ENCODE peak calls at places on chromosome 9, in eight cellular contexts. One of them, this sample, is unnamed.

GRCh38 chr9:96159596-96159995 is 142.4 kb downstream of the HSD17B3 start:
- DNase-seq in bronchial epithelial cell: no peak
- DNase-seq in cardiac fibroblast: no peak
- DNase-seq in cardiac muscle cell: no peak
- DNase-seq in tibial artery: no peak
- DNase-seq in body of pancreas: no peak
- DNase-seq in heart right ventricle: no peak
- DNase-seq in sigmoid colon: peak
- DNase-seq in this sample: no peak

GRCh38 chr9:8872802-8873201 is 1073.2 kb upstream of the DMAC1 start:
- DNase-seq in bronchial epithelial cell: no peak
- DNase-seq in cardiac fibroblast: peak
- DNase-seq in cardiac muscle cell: peak
- DNase-seq in tibial artery: no peak
- DNase-seq in body of pancreas: no peak
- DNase-seq in heart right ventricle: no peak
- DNase-seq in sigmoid colon: no peak
- DNase-seq in this sample: no peak

GRCh38 chr9:8270235-8270634 is 470.7 kb upstream of the DMAC1 start:
- DNase-seq in bronchial epithelial cell: no peak
- DNase-seq in cardiac fibroblast: no peak
- DNase-seq in cardiac muscle cell: no peak
- DNase-seq in tibial artery: no peak
- DNase-seq in body of pancreas: no peak
- DNase-seq in heart right ventricle: no peak
- DNase-seq in sigmoid colon: no peak
- DNase-seq in this sample: no peak

GRCh38 chr9:116154334-116154975 is 864 bp downstream of the PAPPA start:
- DNase-seq in bronchial epithelial cell: no peak
- DNase-seq in cardiac fibroblast: no peak
- DNase-seq in cardiac muscle cell: peak
- DNase-seq in tibial artery: no peak
- DNase-seq in body of pancreas: peak
- DNase-seq in heart right ventricle: peak
- DNase-seq in sigmoid colon: peak
- DNase-seq in this sample: no peak

GRCh38 chr9:121631978-121632418 is 19.4 kb upstream of the DAB2IP start:
- DNase-seq in bronchial epithelial cell: no peak
- DNase-seq in cardiac fibroblast: no peak
- DNase-seq in cardiac muscle cell: no peak
- DNase-seq in tibial artery: no peak
- DNase-seq in body of pancreas: no peak
- DNase-seq in heart right ventricle: no peak
- DNase-seq in sigmoid colon: no peak
- DNase-seq in this sample: no peak

GRCh38 chr9:19113964-19114679 is 11.4 kb upstream of the HAUS6 start:
- DNase-seq in bronchial epithelial cell: no peak
- DNase-seq in cardiac fibroblast: no peak
- DNase-seq in cardiac muscle cell: peak
- DNase-seq in tibial artery: no peak
- DNase-seq in body of pancreas: no peak
- DNase-seq in heart right ventricle: no peak
- DNase-seq in sigmoid colon: no peak
- DNase-seq in this sample: no peak

GRCh38 chr9:88905506-88905905 is 85.8 kb upstream of the S1PR3 start:
- DNase-seq in bronchial epithelial cell: no peak
- DNase-seq in cardiac fibroblast: peak
- DNase-seq in cardiac muscle cell: no peak
- DNase-seq in tibial artery: no peak
- DNase-seq in body of pancreas: no peak
- DNase-seq in heart right ventricle: no peak
- DNase-seq in sigmoid colon: no peak
- DNase-seq in this sample: no peak

GRCh38 chr9:114799925-114800324 is 5.9 kb downstream of the TNFSF15 start:
- DNase-seq in bronchial epithelial cell: no peak
- DNase-seq in cardiac fibroblast: no peak
- DNase-seq in cardiac muscle cell: no peak
- DNase-seq in tibial artery: no peak
- DNase-seq in body of pancreas: no peak
- DNase-seq in heart right ventricle: no peak
- DNase-seq in sigmoid colon: no peak
- DNase-seq in this sample: no peak

GRCh38 chr9:69937830-69938535 is 105.7 kb upstream of the MAMDC2 start:
- DNase-seq in bronchial epithelial cell: no peak
- DNase-seq in cardiac fibroblast: no peak
- DNase-seq in cardiac muscle cell: peak
- DNase-seq in tibial artery: no peak
- DNase-seq in body of pancreas: no peak
- DNase-seq in heart right ventricle: no peak
- DNase-seq in sigmoid colon: no peak
- DNase-seq in this sample: no peak

GRCh38 chr9:17116400-17116837 is 18.4 kb upstream of the CNTLN start:
- DNase-seq in bronchial epithelial cell: peak
- DNase-seq in cardiac fibroblast: peak
- DNase-seq in cardiac muscle cell: peak
- DNase-seq in tibial artery: no peak
- DNase-seq in body of pancreas: no peak
- DNase-seq in heart right ventricle: no peak
- DNase-seq in sigmoid colon: no peak
- DNase-seq in this sample: no peak

GRCh38 chr9:128703616-128704355 is 1.5 kb downstream of the PKN3 start:
- DNase-seq in bronchial epithelial cell: no peak
- DNase-seq in cardiac fibroblast: no peak
- DNase-seq in cardiac muscle cell: no peak
- DNase-seq in tibial artery: no peak
- DNase-seq in body of pancreas: peak
- DNase-seq in heart right ventricle: peak
- DNase-seq in sigmoid colon: peak
- DNase-seq in this sample: no peak

GRCh38 chr9:130288393-130288792 is 22.8 kb downstream of the HMCN2 start:
- DNase-seq in bronchial epithelial cell: no peak
- DNase-seq in cardiac fibroblast: no peak
- DNase-seq in cardiac muscle cell: no peak
- DNase-seq in tibial artery: no peak
- DNase-seq in body of pancreas: no peak
- DNase-seq in heart right ventricle: no peak
- DNase-seq in sigmoid colon: peak
- DNase-seq in this sample: no peak

GRCh38 chr9:128818839-128819715 is 777 bp downstream of the ENDOG start:
- DNase-seq in bronchial epithelial cell: no peak
- DNase-seq in cardiac fibroblast: no peak
- DNase-seq in cardiac muscle cell: no peak
- DNase-seq in tibial artery: no peak
- DNase-seq in body of pancreas: peak
- DNase-seq in heart right ventricle: peak
- DNase-seq in sigmoid colon: no peak
- DNase-seq in this sample: no peak

GRCh38 chr9:75532651-75533050 is 357.8 kb upstream of the PCSK5 start:
- DNase-seq in bronchial epithelial cell: no peak
- DNase-seq in cardiac fibroblast: no peak
- DNase-seq in cardiac muscle cell: no peak
- DNase-seq in tibial artery: no peak
- DNase-seq in body of pancreas: no peak
- DNase-seq in heart right ventricle: no peak
- DNase-seq in sigmoid colon: no peak
- DNase-seq in this sample: no peak

GRCh38 chr9:37229882-37230482 is 109.6 kb downstream of the ZCCHC7 start:
- DNase-seq in bronchial epithelial cell: peak
- DNase-seq in cardiac fibroblast: peak
- DNase-seq in cardiac muscle cell: no peak
- DNase-seq in tibial artery: no peak
- DNase-seq in body of pancreas: no peak
- DNase-seq in heart right ventricle: no peak
- DNase-seq in sigmoid colon: no peak
- DNase-seq in this sample: no peak

GRCh38 chr9:81118416-81118815 is 570.9 kb downstream of the TLE1 start:
- DNase-seq in bronchial epithelial cell: no peak
- DNase-seq in cardiac fibroblast: no peak
- DNase-seq in cardiac muscle cell: no peak
- DNase-seq in tibial artery: no peak
- DNase-seq in body of pancreas: no peak
- DNase-seq in heart right ventricle: no peak
- DNase-seq in sigmoid colon: no peak
- DNase-seq in this sample: no peak

GRCh38 chr9:81112638-81113037 is 576.7 kb downstream of the TLE1 start:
- DNase-seq in bronchial epithelial cell: no peak
- DNase-seq in cardiac fibroblast: no peak
- DNase-seq in cardiac muscle cell: no peak
- DNase-seq in tibial artery: no peak
- DNase-seq in body of pancreas: no peak
- DNase-seq in heart right ventricle: no peak
- DNase-seq in sigmoid colon: no peak
- DNase-seq in this sample: no peak

GRCh38 chr9:81113408-81114124 is 575.8 kb downstream of the TLE1 start:
- DNase-seq in bronchial epithelial cell: no peak
- DNase-seq in cardiac fibroblast: no peak
- DNase-seq in cardiac muscle cell: no peak
- DNase-seq in tibial artery: no peak
- DNase-seq in body of pancreas: no peak
- DNase-seq in heart right ventricle: no peak
- DNase-seq in sigmoid colon: no peak
- DNase-seq in this sample: no peak

DNA sequence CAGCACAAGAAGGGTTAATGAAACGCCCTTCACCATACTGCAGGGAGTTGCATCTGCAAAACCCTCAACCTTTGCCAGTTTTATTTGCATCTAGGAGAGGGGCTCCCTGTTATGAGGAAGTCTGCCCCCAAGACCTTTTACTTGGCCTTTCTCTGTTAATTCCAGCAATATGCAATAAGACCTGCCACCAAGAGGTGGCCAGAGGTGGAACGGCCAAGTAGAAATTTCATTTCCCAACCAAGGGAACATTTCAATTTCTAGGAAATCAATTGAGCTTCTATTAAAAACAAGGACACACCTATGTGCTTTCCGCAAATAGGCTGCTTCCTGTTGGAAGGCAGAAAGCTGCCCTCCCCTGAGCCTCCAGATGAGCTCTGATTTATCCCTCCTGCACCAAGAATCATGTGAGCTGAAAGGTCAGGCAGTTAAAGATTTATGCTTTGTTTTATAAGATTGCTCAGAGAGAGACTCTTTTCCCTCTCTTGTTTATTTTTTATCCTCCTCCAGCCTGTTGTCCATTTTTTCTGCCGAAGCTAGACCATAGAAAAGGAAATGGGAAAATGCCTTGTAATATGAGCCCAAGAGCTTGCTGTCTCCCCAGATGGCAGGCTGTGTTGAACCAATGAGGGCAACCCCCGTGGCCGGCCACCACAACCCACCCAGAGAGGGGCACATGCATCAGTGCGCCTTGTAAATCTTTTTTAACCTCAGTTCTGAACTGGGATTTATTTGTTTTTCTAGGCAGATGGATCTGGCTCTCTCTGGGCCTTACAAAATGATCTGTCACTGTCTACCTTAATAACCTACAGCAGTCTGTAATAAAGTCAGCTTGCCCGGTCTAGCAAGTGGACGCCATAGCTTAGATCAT is 572.8 kb downstream of the TLE1 start:
- DNase-seq in bronchial epithelial cell: no peak
- DNase-seq in cardiac fibroblast: no peak
- DNase-seq in cardiac muscle cell: no peak
- DNase-seq in tibial artery: no peak
- DNase-seq in body of pancreas: no peak
- DNase-seq in heart right ventricle: no peak
- DNase-seq in sigmoid colon: no peak
- DNase-seq in this sample: no peak
- TF ChIP-seq CTCF in bronchial epithelial cell: no peak
- TF ChIP-seq CTCF in cardiac fibroblast: no peak
- TF ChIP-seq CTCF in cardiac muscle cell: no peak
- TF ChIP-seq CTCF in tibial artery: no peak
- TF ChIP-seq CTCF in body of pancreas: no peak
- TF ChIP-seq CTCF in heart right ventricle: no peak
- TF ChIP-seq CTCF in sigmoid colon: no peak
- TF ChIP-seq CTCF in this sample: no peak

DNA sequence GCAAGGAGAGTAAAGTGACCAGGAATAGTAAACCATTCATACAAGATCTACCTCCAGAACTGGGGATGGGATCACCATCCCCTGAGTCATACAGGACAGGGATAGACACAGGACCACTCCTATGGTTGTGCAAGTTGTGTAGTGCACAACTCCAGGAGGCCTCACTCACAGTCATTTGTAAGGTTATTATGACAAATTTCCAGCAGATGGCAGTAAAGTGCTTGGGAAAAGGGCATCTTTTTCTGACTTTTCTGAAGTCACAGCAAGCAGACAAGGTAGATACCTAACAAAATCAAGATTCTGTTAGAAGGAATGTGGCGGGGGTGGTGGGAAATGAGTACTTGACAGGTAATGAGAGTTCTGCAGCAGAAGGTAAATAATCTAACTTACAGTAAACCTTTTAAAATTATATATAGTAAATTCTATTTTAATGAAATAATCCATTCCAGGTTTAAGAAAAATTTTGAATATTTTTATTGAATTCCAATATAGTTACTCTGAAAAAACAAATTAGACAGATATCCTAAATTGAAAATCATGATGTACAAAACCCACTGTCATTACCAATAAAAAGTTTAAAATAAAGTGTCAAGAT is 16.7 kb upstream of the KIF27 start:
- DNase-seq in bronchial epithelial cell: peak
- DNase-seq in cardiac fibroblast: peak
- DNase-seq in cardiac muscle cell: peak
- DNase-seq in tibial artery: no peak
- DNase-seq in body of pancreas: no peak
- DNase-seq in heart right ventricle: no peak
- DNase-seq in sigmoid colon: no peak
- DNase-seq in this sample: no peak
- H3K4me3 ChIP-seq in bronchial epithelial cell: no peak
- H3K4me3 ChIP-seq in cardiac fibroblast: no peak
- H3K4me3 ChIP-seq in cardiac muscle cell: no peak
- H3K4me3 ChIP-seq in tibial artery: no peak
- H3K4me3 ChIP-seq in body of pancreas: no peak
- H3K4me3 ChIP-seq in heart right ventricle: no peak
- H3K4me3 ChIP-seq in sigmoid colon: no peak
- H3K4me3 ChIP-seq in this sample: no peak

DNA sequence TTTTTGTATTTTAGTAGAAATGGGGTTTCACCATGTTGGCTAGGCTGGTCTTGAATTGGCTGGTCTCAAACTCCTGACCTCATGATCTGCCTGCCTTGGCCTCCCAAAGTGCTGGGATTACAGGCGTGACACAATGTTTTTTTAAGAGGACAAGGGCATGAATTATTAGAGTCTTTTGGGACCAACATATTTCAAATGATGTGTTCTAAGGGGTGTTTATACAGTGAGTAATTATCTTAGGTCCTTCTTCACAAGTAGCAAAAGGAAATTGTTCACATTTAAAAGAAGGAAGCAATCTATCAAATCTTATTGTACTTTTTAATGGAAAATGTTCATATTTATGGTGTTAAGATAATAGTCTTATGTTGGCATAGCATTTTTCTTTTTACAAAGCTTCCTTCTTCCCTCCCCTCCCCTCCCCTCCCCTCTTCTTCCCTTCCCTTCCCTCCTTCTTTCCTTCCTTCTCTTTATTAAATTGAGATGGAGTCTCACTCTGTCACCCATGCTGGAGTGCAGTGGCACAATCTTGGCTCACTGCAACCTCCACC is 6.7 kb downstream of the GNG10 start:
- DNase-seq in bronchial epithelial cell: no peak
- DNase-seq in cardiac fibroblast: peak
- DNase-seq in cardiac muscle cell: no peak
- DNase-seq in tibial artery: no peak
- DNase-seq in body of pancreas: no peak
- DNase-seq in heart right ventricle: no peak
- DNase-seq in sigmoid colon: no peak
- DNase-seq in this sample: no peak
- TF ChIP-seq CTCF in bronchial epithelial cell: no peak
- TF ChIP-seq CTCF in cardiac fibroblast: no peak
- TF ChIP-seq CTCF in cardiac muscle cell: no peak
- TF ChIP-seq CTCF in tibial artery: no peak
- TF ChIP-seq CTCF in body of pancreas: no peak
- TF ChIP-seq CTCF in heart right ventricle: no peak
- TF ChIP-seq CTCF in sigmoid colon: no peak
- TF ChIP-seq CTCF in this sample: no peak

GRCh38 chr9:74095925-74096324 is 401.2 kb upstream of the RORB start:
- DNase-seq in bronchial epithelial cell: no peak
- DNase-seq in cardiac fibroblast: no peak
- DNase-seq in cardiac muscle cell: no peak
- DNase-seq in tibial artery: no peak
- DNase-seq in body of pancreas: no peak
- DNase-seq in heart right ventricle: no peak
- DNase-seq in sigmoid colon: no peak
- DNase-seq in this sample: no peak
- H3K4me3 ChIP-seq in bronchial epithelial cell: no peak
- H3K4me3 ChIP-seq in cardiac fibroblast: no peak
- H3K4me3 ChIP-seq in cardiac muscle cell: no peak
- H3K4me3 ChIP-seq in tibial artery: no peak
- H3K4me3 ChIP-seq in body of pancreas: no peak
- H3K4me3 ChIP-seq in heart right ventricle: no peak
- H3K4me3 ChIP-seq in sigmoid colon: no peak
- H3K4me3 ChIP-seq in this sample: no peak